ENCODE peak calls at places on chromosomes 5 and 9, in six cellular contexts. One of them, this sample, is unnamed.

GRCh38 chr9:124182741-124183140 is 75.0 kb upstream of the NEK6 start:
- DNase-seq in HepG2: no peak
- DNase-seq in transverse colon: no peak
- DNase-seq in GM12878: no peak
- DNase-seq in GM12892: no peak
- DNase-seq in esophagus muscularis mucosa: peak
- DNase-seq in this sample: no peak

GRCh38 chr5:172867761-172868435 is 33.8 kb downstream of the ERGIC1 start:
- DNase-seq in GM12892: no peak
- DNase-seq in HepG2: no peak
- DNase-seq in esophagus muscularis mucosa: no peak
- DNase-seq in transverse colon: no peak
- DNase-seq in GM12878: no peak
- DNase-seq in this sample: no peak

GRCh38 chr5:96297290-96297689 is 135.8 kb downstream of the PCSK1 start:
- DNase-seq in GM12892: no peak
- DNase-seq in esophagus muscularis mucosa: no peak
- DNase-seq in HepG2: peak
- DNase-seq in transverse colon: no peak
- DNase-seq in GM12878: no peak
- DNase-seq in this sample: no peak

GRCh38 chr5:132271251-132272246 is 14.1 kb downstream of the PDLIM4 start:
- DNase-seq in HepG2: no peak
- DNase-seq in transverse colon: no peak
- DNase-seq in esophagus muscularis mucosa: peak
- DNase-seq in GM12892: no peak
- DNase-seq in GM12878: no peak
- DNase-seq in this sample: no peak

GRCh38 chr5:142011572-142012185 is 1.1 kb downstream of the GNPDA1 start:
- DNase-seq in GM12878: no peak
- DNase-seq in GM12892: no peak
- DNase-seq in HepG2: no peak
- DNase-seq in esophagus muscularis mucosa: peak
- DNase-seq in transverse colon: no peak
- DNase-seq in this sample: no peak

GRCh38 chr9:699396-699795 is 142.1 kb upstream of the DMRT1 start:
- DNase-seq in GM12892: no peak
- DNase-seq in transverse colon: no peak
- DNase-seq in HepG2: no peak
- DNase-seq in GM12878: no peak
- DNase-seq in esophagus muscularis mucosa: no peak
- DNase-seq in this sample: no peak

GRCh38 chr5:57416246-57416996 is 66.2 kb downstream of the ACTBL2 start:
- DNase-seq in esophagus muscularis mucosa: no peak
- DNase-seq in GM12878: no peak
- DNase-seq in transverse colon: no peak
- DNase-seq in GM12892: no peak
- DNase-seq in HepG2: no peak
- DNase-seq in this sample: no peak

GRCh38 chr5:174204914-174205313 is 159.4 kb downstream of the NSG2 start:
- DNase-seq in HepG2: no peak
- DNase-seq in GM12878: no peak
- DNase-seq in esophagus muscularis mucosa: no peak
- DNase-seq in transverse colon: no peak
- DNase-seq in GM12892: no peak
- DNase-seq in this sample: no peak

GRCh38 chr9:127654619-127655018 is 42.5 kb downstream of the STXBP1 start:
- DNase-seq in GM12892: no peak
- DNase-seq in GM12878: no peak
- DNase-seq in transverse colon: no peak
- DNase-seq in esophagus muscularis mucosa: no peak
- DNase-seq in HepG2: no peak
- DNase-seq in this sample: no peak

GRCh38 chr5:143161893-143162520 is 241.5 kb downstream of the NR3C1 start:
- DNase-seq in GM12878: no peak
- DNase-seq in esophagus muscularis mucosa: no peak
- DNase-seq in transverse colon: peak
- DNase-seq in HepG2: peak
- DNase-seq in GM12892: no peak
- DNase-seq in this sample: no peak

GRCh38 chr9:79292731-79293280 is 279.0 kb upstream of the TLE4 start:
- DNase-seq in esophagus muscularis mucosa: peak
- DNase-seq in GM12878: no peak
- DNase-seq in GM12892: no peak
- DNase-seq in HepG2: no peak
- DNase-seq in transverse colon: no peak
- DNase-seq in this sample: no peak

GRCh38 chr5:124052201-124052600 is 540.2 kb downstream of the CSNK1G3 start:
- DNase-seq in GM12892: no peak
- DNase-seq in HepG2: no peak
- DNase-seq in GM12878: no peak
- DNase-seq in transverse colon: no peak
- DNase-seq in esophagus muscularis mucosa: no peak
- DNase-seq in this sample: no peak

GRCh38 chr5:158373623-158374375 is 514.9 kb upstream of the CLINT1 start:
- DNase-seq in HepG2: no peak
- DNase-seq in transverse colon: no peak
- DNase-seq in esophagus muscularis mucosa: no peak
- DNase-seq in GM12878: no peak
- DNase-seq in GM12892: no peak
- DNase-seq in this sample: no peak

GRCh38 chr5:55533806-55534435 is 843 bp downstream of the PLPP1 start:
- DNase-seq in GM12878: peak
- DNase-seq in GM12892: no peak
- DNase-seq in transverse colon: peak
- DNase-seq in esophagus muscularis mucosa: peak
- DNase-seq in HepG2: peak
- DNase-seq in this sample: peak

GRCh38 chr5:35010676-35011075 is 37.1 kb downstream of the AGXT2 start:
- DNase-seq in GM12878: no peak
- DNase-seq in HepG2: no peak
- DNase-seq in esophagus muscularis mucosa: no peak
- DNase-seq in transverse colon: no peak
- DNase-seq in GM12892: no peak
- DNase-seq in this sample: no peak

GRCh38 chr5:66469684-66470083 is 126.5 kb upstream of the MAST4 start:
- DNase-seq in HepG2: no peak
- DNase-seq in esophagus muscularis mucosa: no peak
- DNase-seq in GM12892: no peak
- DNase-seq in transverse colon: no peak
- DNase-seq in GM12878: no peak
- DNase-seq in this sample: no peak

GRCh38 chr5:34014614-34015013 is 6.8 kb upstream of the AMACR start:
- DNase-seq in GM12892: no peak
- DNase-seq in GM12878: no peak
- DNase-seq in transverse colon: peak
- DNase-seq in esophagus muscularis mucosa: no peak
- DNase-seq in HepG2: no peak
- DNase-seq in this sample: no peak

GRCh38 chr9:38182321-38182720 is 113.3 kb upstream of the SHB start:
- DNase-seq in transverse colon: no peak
- DNase-seq in HepG2: no peak
- DNase-seq in GM12878: peak
- DNase-seq in GM12892: no peak
- DNase-seq in esophagus muscularis mucosa: no peak
- DNase-seq in this sample: no peak

GRCh38 chr5:113612060-113612496 is 98.6 kb downstream of the YTHDC2 start:
- DNase-seq in esophagus muscularis mucosa: no peak
- DNase-seq in HepG2: peak
- DNase-seq in GM12892: no peak
- DNase-seq in GM12878: no peak
- DNase-seq in transverse colon: no peak
- DNase-seq in this sample: no peak

GRCh38 chr9:122780026-122780425 is 8.7 kb upstream of the OR5C1 start:
- DNase-seq in GM12878: no peak
- DNase-seq in HepG2: no peak
- DNase-seq in GM12892: no peak
- DNase-seq in esophagus muscularis mucosa: no peak
- DNase-seq in transverse colon: no peak
- DNase-seq in this sample: no peak

GRCh38 chr5:173304591-173304988 is 23.6 kb downstream of the STC2 start:
- DNase-seq in GM12892: no peak
- DNase-seq in esophagus muscularis mucosa: no peak
- DNase-seq in transverse colon: no peak
- DNase-seq in GM12878: no peak
- DNase-seq in HepG2: peak
- DNase-seq in this sample: no peak

GRCh38 chr5:57779383-57780223 is 297.0 kb upstream of the ACTBL2 start:
- DNase-seq in GM12878: no peak
- DNase-seq in transverse colon: no peak
- DNase-seq in GM12892: no peak
- DNase-seq in HepG2: peak
- DNase-seq in esophagus muscularis mucosa: no peak
- DNase-seq in this sample: no peak

GRCh38 chr5:56175465-56175864 is 57.7 kb downstream of the ANKRD55 start:
- DNase-seq in GM12878: no peak
- DNase-seq in GM12892: no peak
- DNase-seq in transverse colon: no peak
- DNase-seq in esophagus muscularis mucosa: no peak
- DNase-seq in HepG2: no peak
- DNase-seq in this sample: no peak

GRCh38 chr5:24621809-24622208 is 23.0 kb downstream of the CDH10 start:
- DNase-seq in GM12878: no peak
- DNase-seq in esophagus muscularis mucosa: no peak
- DNase-seq in GM12892: no peak
- DNase-seq in transverse colon: no peak
- DNase-seq in HepG2: no peak
- DNase-seq in this sample: no peak
- TF ChIP-seq POLR2AphosphoS5 in GM12878: no peak
- TF ChIP-seq POLR2AphosphoS5 in esophagus muscularis mucosa: no peak
- TF ChIP-seq POLR2AphosphoS5 in GM12892: no peak
- TF ChIP-seq POLR2AphosphoS5 in transverse colon: no peak
- TF ChIP-seq POLR2AphosphoS5 in HepG2: no peak
- TF ChIP-seq POLR2AphosphoS5 in this sample: no peak

DNA sequence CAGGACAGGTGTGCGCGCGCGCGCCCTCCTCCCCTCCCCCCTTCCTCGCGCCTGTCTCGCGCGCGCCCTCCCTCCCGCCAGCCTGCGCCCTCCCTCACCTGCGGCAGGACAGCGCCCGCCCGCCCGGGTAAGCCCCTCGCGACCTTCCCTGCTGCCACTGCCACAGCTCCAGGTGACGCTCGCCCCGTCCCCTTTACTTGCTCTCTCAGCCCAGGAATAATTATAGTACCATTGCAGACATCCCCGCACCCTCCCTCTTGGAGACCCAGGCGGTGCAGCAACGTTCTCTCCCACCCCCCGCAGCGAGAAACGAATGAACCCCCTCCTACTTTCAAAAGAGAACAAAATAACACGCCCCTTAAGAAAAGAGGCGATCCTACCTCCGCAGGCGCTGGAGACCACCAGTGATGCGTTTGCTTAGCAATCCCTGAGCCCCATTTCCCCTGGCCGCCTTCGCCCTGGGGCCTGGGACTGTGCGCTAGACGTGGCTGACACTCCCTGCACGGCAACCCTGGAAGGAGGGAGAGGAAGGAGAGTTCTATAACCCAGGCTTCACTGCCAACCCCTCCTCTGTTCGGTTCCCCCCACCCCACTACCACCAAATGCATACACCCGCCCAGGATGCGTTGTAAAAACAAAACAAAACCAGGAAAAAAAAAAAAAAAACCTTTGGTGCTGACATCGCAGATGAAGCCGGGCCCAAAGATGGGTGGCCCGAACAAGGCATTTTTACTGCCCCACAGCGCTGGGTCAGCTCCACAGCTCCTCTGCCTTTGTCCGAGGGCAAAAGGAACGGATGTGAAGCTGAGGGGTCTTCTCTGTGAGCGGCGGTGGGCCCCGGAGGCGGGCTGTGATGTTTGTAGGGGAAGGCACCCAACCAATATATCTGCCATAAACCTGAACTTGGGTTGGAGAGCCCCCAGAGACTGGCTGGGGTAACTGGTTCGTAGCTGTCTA is 5.5 kb upstream of the PURA start:
- DNase-seq in transverse colon: peak
- DNase-seq in esophagus muscularis mucosa: no peak
- DNase-seq in GM12878: no peak
- DNase-seq in HepG2: no peak
- DNase-seq in GM12892: peak
- DNase-seq in this sample: no peak
- TF ChIP-seq POLR2A in transverse colon: no peak
- TF ChIP-seq POLR2A in esophagus muscularis mucosa: no peak
- TF ChIP-seq POLR2A in GM12878: no peak
- TF ChIP-seq POLR2A in HepG2: no peak
- TF ChIP-seq POLR2A in GM12892: no peak
- TF ChIP-seq POLR2A in this sample: no peak

GRCh38 chr9:91836515-91836914 is 113.5 kb downstream of the ROR2 start:
- DNase-seq in esophagus muscularis mucosa: no peak
- DNase-seq in transverse colon: no peak
- DNase-seq in GM12878: no peak
- DNase-seq in GM12892: no peak
- DNase-seq in HepG2: no peak
- DNase-seq in this sample: no peak
- TF ChIP-seq POLR2AphosphoS5 in esophagus muscularis mucosa: no peak
- TF ChIP-seq POLR2AphosphoS5 in transverse colon: no peak
- TF ChIP-seq POLR2AphosphoS5 in GM12878: no peak
- TF ChIP-seq POLR2AphosphoS5 in GM12892: no peak
- TF ChIP-seq POLR2AphosphoS5 in HepG2: no peak
- TF ChIP-seq POLR2AphosphoS5 in this sample: no peak

GRCh38 chr5:80254767-80255424 is 952 bp downstream of the SERINC5 start:
- DNase-seq in esophagus muscularis mucosa: no peak
- DNase-seq in transverse colon: no peak
- DNase-seq in GM12892: no peak
- DNase-seq in HepG2: no peak
- DNase-seq in GM12878: no peak
- DNase-seq in this sample: no peak

GRCh38 chr5:80259511-80260200 is 3.8 kb upstream of the SERINC5 start:
- DNase-seq in HepG2: no peak
- DNase-seq in GM12878: no peak
- DNase-seq in esophagus muscularis mucosa: no peak
- DNase-seq in transverse colon: no peak
- DNase-seq in GM12892: no peak
- DNase-seq in this sample: no peak

GRCh38 chr5:80251636-80252035 is 4.2 kb downstream of the SERINC5 start:
- DNase-seq in GM12892: no peak
- DNase-seq in HepG2: no peak
- DNase-seq in GM12878: no peak
- DNase-seq in esophagus muscularis mucosa: no peak
- DNase-seq in transverse colon: no peak
- DNase-seq in this sample: no peak

GRCh38 chr5:80255425-80255751 is 460 bp downstream of the SERINC5 start:
- DNase-seq in GM12878: no peak
- DNase-seq in HepG2: no peak
- DNase-seq in transverse colon: peak
- DNase-seq in esophagus muscularis mucosa: no peak
- DNase-seq in GM12892: no peak
- DNase-seq in this sample: peak

GRCh38 chr5:80255752-80256479 is at the start of gene SERINC5:
- DNase-seq in GM12892: peak
- DNase-seq in transverse colon: peak
- DNase-seq in esophagus muscularis mucosa: peak
- DNase-seq in GM12878: no peak
- DNase-seq in HepG2: peak
- DNase-seq in this sample: peak
- TF ChIP-seq POLR2A in GM12892: peak
- TF ChIP-seq POLR2A in transverse colon: peak
- TF ChIP-seq POLR2A in esophagus muscularis mucosa: peak
- TF ChIP-seq POLR2A in GM12878: peak
- TF ChIP-seq POLR2A in HepG2: peak
- TF ChIP-seq POLR2A in this sample: peak

GRCh38 chr5:39461007-39461682 is 36.4 kb upstream of the DAB2 start:
- DNase-seq in GM12892: no peak
- DNase-seq in GM12878: peak
- DNase-seq in esophagus muscularis mucosa: no peak
- DNase-seq in HepG2: no peak
- DNase-seq in transverse colon: peak
- DNase-seq in this sample: peak
- TF ChIP-seq POLR2AphosphoS5 in GM12892: no peak
- TF ChIP-seq POLR2AphosphoS5 in GM12878: no peak
- TF ChIP-seq POLR2AphosphoS5 in esophagus muscularis mucosa: no peak
- TF ChIP-seq POLR2AphosphoS5 in HepG2: no peak
- TF ChIP-seq POLR2AphosphoS5 in transverse colon: no peak
- TF ChIP-seq POLR2AphosphoS5 in this sample: no peak

This sample was measured in GM12891.